ENCODE peak calls at places on chromosomes 16 and 17, in ten cellular contexts. One of them, this sample, is unnamed.

GRCh38 chr17:77444653-77445029 is 303.9 kb downstream of the SEC14L1 start:
- DNase-seq in left cardiac atrium: peak; percentile 66
- DNase-seq in testis: peak; percentile 55
- DNase-seq in stimulated activated CD4-positive, alpha-beta T cell treated with anti-CD3 and anti-CD28 coated beads, Interleukin-1b, Interleukin-23, amount 100 ng/mL, for 1 hour: no peak
- DNase-seq in T47D: no peak
- DNase-seq in PC-9: no peak
- DNase-seq in globus pallidus: no peak
- DNase-seq in AG08395: peak; percentile 51
- DNase-seq in NCI-H1694: peak; percentile 66
- DNase-seq in A673: no peak
- DNase-seq in this sample: no peak

GRCh38 chr16:66489385-66489784 is 60.5 kb downstream of the TK2 start:
- DNase-seq in left cardiac atrium: no peak
- DNase-seq in testis: no peak
- DNase-seq in stimulated activated CD4-positive, alpha-beta T cell treated with anti-CD3 and anti-CD28 coated beads, Interleukin-1b, Interleukin-23, amount 100 ng/mL, for 1 hour: no peak
- DNase-seq in T47D: no peak
- DNase-seq in PC-9: no peak
- DNase-seq in globus pallidus: no peak
- DNase-seq in AG08395: no peak
- DNase-seq in NCI-H1694: no peak
- DNase-seq in A673: no peak
- DNase-seq in this sample: no peak

GRCh38 chr17:15341385-15341849 is at the start of gene TEKT3:
- DNase-seq in left cardiac atrium: peak; percentile 92
- DNase-seq in testis: peak; percentile 91
- DNase-seq in stimulated activated CD4-positive, alpha-beta T cell treated with anti-CD3 and anti-CD28 coated beads, Interleukin-1b, Interleukin-23, amount 100 ng/mL, for 1 hour: no peak
- DNase-seq in T47D: peak; percentile 75
- DNase-seq in PC-9: peak; percentile 8
- DNase-seq in globus pallidus: peak; percentile 84
- DNase-seq in AG08395: peak; percentile 40
- DNase-seq in NCI-H1694: no peak
- DNase-seq in A673: no peak
- DNase-seq in this sample: no peak

GRCh38 chr17:48514483-48514876 is 16.3 kb downstream of the HOXB1 start:
- DNase-seq in left cardiac atrium: no peak
- DNase-seq in testis: no peak
- DNase-seq in stimulated activated CD4-positive, alpha-beta T cell treated with anti-CD3 and anti-CD28 coated beads, Interleukin-1b, Interleukin-23, amount 100 ng/mL, for 1 hour: no peak
- DNase-seq in T47D: no peak
- DNase-seq in PC-9: no peak
- DNase-seq in globus pallidus: no peak
- DNase-seq in AG08395: no peak
- DNase-seq in NCI-H1694: no peak
- DNase-seq in A673: no peak
- DNase-seq in this sample: no peak

GRCh38 chr17:60463157-60463820 is 41.0 kb downstream of the CHCT1 start:
- DNase-seq in left cardiac atrium: no peak
- DNase-seq in testis: no peak
- DNase-seq in stimulated activated CD4-positive, alpha-beta T cell treated with anti-CD3 and anti-CD28 coated beads, Interleukin-1b, Interleukin-23, amount 100 ng/mL, for 1 hour: no peak
- DNase-seq in T47D: no peak
- DNase-seq in PC-9: no peak
- DNase-seq in globus pallidus: no peak
- DNase-seq in AG08395: no peak
- DNase-seq in NCI-H1694: no peak
- DNase-seq in A673: no peak
- DNase-seq in this sample: no peak

GRCh38 chr16:74451951-74452758 is 30.9 kb upstream of the CLEC18B start:
- DNase-seq in left cardiac atrium: no peak
- DNase-seq in testis: no peak
- DNase-seq in stimulated activated CD4-positive, alpha-beta T cell treated with anti-CD3 and anti-CD28 coated beads, Interleukin-1b, Interleukin-23, amount 100 ng/mL, for 1 hour: no peak
- DNase-seq in T47D: no peak
- DNase-seq in PC-9: no peak
- DNase-seq in globus pallidus: no peak
- DNase-seq in AG08395: no peak
- DNase-seq in NCI-H1694: no peak
- DNase-seq in A673: no peak
- DNase-seq in this sample: no peak

GRCh38 chr17:28124962-28125361 is 82.5 kb downstream of the NLK start:
- DNase-seq in left cardiac atrium: no peak
- DNase-seq in testis: no peak
- DNase-seq in stimulated activated CD4-positive, alpha-beta T cell treated with anti-CD3 and anti-CD28 coated beads, Interleukin-1b, Interleukin-23, amount 100 ng/mL, for 1 hour: no peak
- DNase-seq in T47D: no peak
- DNase-seq in PC-9: no peak
- DNase-seq in globus pallidus: no peak
- DNase-seq in AG08395: no peak
- DNase-seq in NCI-H1694: no peak
- DNase-seq in A673: no peak
- DNase-seq in this sample: no peak

GRCh38 chr16:54116126-54116525 is 170.5 kb downstream of the IRX3 start:
- DNase-seq in left cardiac atrium: no peak
- DNase-seq in testis: no peak
- DNase-seq in stimulated activated CD4-positive, alpha-beta T cell treated with anti-CD3 and anti-CD28 coated beads, Interleukin-1b, Interleukin-23, amount 100 ng/mL, for 1 hour: no peak
- DNase-seq in T47D: no peak
- DNase-seq in PC-9: no peak
- DNase-seq in globus pallidus: no peak
- DNase-seq in AG08395: no peak
- DNase-seq in NCI-H1694: no peak
- DNase-seq in A673: no peak
- DNase-seq in this sample: no peak

GRCh38 chr16:85145734-85146531 is 33.7 kb upstream of the CIBAR2 start:
- DNase-seq in left cardiac atrium: no peak
- DNase-seq in testis: no peak
- DNase-seq in stimulated activated CD4-positive, alpha-beta T cell treated with anti-CD3 and anti-CD28 coated beads, Interleukin-1b, Interleukin-23, amount 100 ng/mL, for 1 hour: no peak
- DNase-seq in T47D: no peak
- DNase-seq in PC-9: no peak
- DNase-seq in globus pallidus: no peak
- DNase-seq in AG08395: no peak
- DNase-seq in NCI-H1694: no peak
- DNase-seq in A673: no peak
- DNase-seq in this sample: no peak

This sample was measured in SK-N-MC.